ENCODE peak calls at places on chromosomes 2 and 18, in five cellular contexts. F is HEK293T; U is T47D; B is stimulated activated CD8-positive, alpha-beta memory T cell treated with anti-CD3 and anti-CD28 coated beads, Interleukin-15, amount 100 ng/mL, for 1 hour; A is amygdala. G is an unnamed sample.

GRCh38 chr2:239727182-239727775 is 297.9 kb downstream of the NDUFA10 start:
- DNase-seq in F (no peak), U (no peak), B (no peak), A (no peak), G (no peak)

GRCh38 chr2:98519156-98519555 is 74.5 kb downstream of the INPP4A start:
- DNase-seq in F (no peak), U (no peak), B (no peak), A (no peak), G (peak; percentile 45)

GRCh38 chr18:34723143-34723542 is 13.0 kb downstream of the DTNA start:
- DNase-seq in F (no peak), U (no peak), B (no peak), A (no peak), G (no peak)

GRCh38 chr2:67674668-67675067 is 277.5 kb downstream of the ETAA1 start:
- DNase-seq in F (no peak), U (no peak), B (no peak), A (no peak), G (no peak)

GRCh38 chr2:38876407-38876806 is 631 bp downstream of the MORN2 start:
- DNase-seq in F (no peak), U (no peak), B (no peak), A (no peak), G (no peak)

GRCh38 chr18:35005963-35006577 is 35.1 kb upstream of the MAPRE2 start:
- DNase-seq in F (peak; percentile 80), U (peak; percentile 36), B (no peak), A (no peak), G (no peak)

GRCh38 chr2:95343429-95344207 is 46.5 kb downstream of the KCNIP3 start:
- DNase-seq in F (no peak), U (no peak), B (no peak), A (no peak), G (no peak)

GRCh38 chr2:160429248-160430000 is 64.2 kb downstream of the RBMS1 start:
- DNase-seq in F (no peak), U (no peak), B (no peak), A (no peak), G (no peak)

GRCh38 chr2:168053676-168054075 is 193.7 kb downstream of the STK39 start:
- DNase-seq in F (no peak), U (no peak), B (no peak), A (no peak), G (no peak)

GRCh38 chr2:21042958-21043743 is 722 bp downstream of the APOB start:
- DNase-seq in F (peak; percentile 66), U (peak; percentile 30), B (peak; percentile 27), A (peak; percentile 33), G (no peak)

G was measured in occipital lobe.